ENCODE peak calls at places on chromosomes 4 and X, in ten cellular contexts. One of them, this sample, is unnamed.

GRCh38 chrX:46575586-46575985 is 2.0 kb downstream of the CHST7 start:
- DNase-seq in T-helper 2 cell: no peak
- DNase-seq in NCI-H2081: no peak
- DNase-seq in NCI-H345: no peak
- DNase-seq in cardiac muscle cell: no peak
- DNase-seq in T-cell: no peak
- DNase-seq in iris pigment epithelial cell: no peak
- DNase-seq in AG08396: no peak
- DNase-seq in stimulated activated CD4-positive, alpha-beta T cell treated with anti-CD3 and anti-CD28 coated beads, Interleukin-12 subunit alpha, Interleukin-12 subunit beta, amount 100 ng/mL, for 24 hours: no peak
- DNase-seq in islet precursor cell: no peak
- DNase-seq in this sample: no peak

GRCh38 chr4:123077330-123077729 is 154.9 kb upstream of the NUDT6 start:
- DNase-seq in AG08396: no peak
- DNase-seq in cardiac muscle cell: no peak
- DNase-seq in T-helper 2 cell: no peak
- DNase-seq in islet precursor cell: no peak
- DNase-seq in iris pigment epithelial cell: no peak
- DNase-seq in NCI-H2081: no peak
- DNase-seq in T-cell: no peak
- DNase-seq in stimulated activated CD4-positive, alpha-beta T cell treated with anti-CD3 and anti-CD28 coated beads, Interleukin-12 subunit alpha, Interleukin-12 subunit beta, amount 100 ng/mL, for 24 hours: no peak
- DNase-seq in NCI-H345: no peak
- DNase-seq in this sample: no peak

GRCh38 chr4:151810476-151810875 is 49.7 kb upstream of the GATB start:
- DNase-seq in stimulated activated CD4-positive, alpha-beta T cell treated with anti-CD3 and anti-CD28 coated beads, Interleukin-12 subunit alpha, Interleukin-12 subunit beta, amount 100 ng/mL, for 24 hours: no peak
- DNase-seq in AG08396: no peak
- DNase-seq in islet precursor cell: no peak
- DNase-seq in NCI-H2081: no peak
- DNase-seq in T-cell: no peak
- DNase-seq in cardiac muscle cell: no peak
- DNase-seq in iris pigment epithelial cell: no peak
- DNase-seq in NCI-H345: no peak
- DNase-seq in T-helper 2 cell: no peak
- DNase-seq in this sample: no peak

GRCh38 chr4:165464813-165465381 is 86.1 kb downstream of the CPE start:
- DNase-seq in islet precursor cell: no peak
- DNase-seq in iris pigment epithelial cell: peak
- DNase-seq in T-helper 2 cell: no peak
- DNase-seq in NCI-H345: peak
- DNase-seq in T-cell: no peak
- DNase-seq in stimulated activated CD4-positive, alpha-beta T cell treated with anti-CD3 and anti-CD28 coated beads, Interleukin-12 subunit alpha, Interleukin-12 subunit beta, amount 100 ng/mL, for 24 hours: no peak
- DNase-seq in cardiac muscle cell: peak
- DNase-seq in NCI-H2081: peak
- DNase-seq in AG08396: peak
- DNase-seq in this sample: peak

GRCh38 chrX:150291014-150291413 is 72.1 kb upstream of the MAMLD1 start:
- DNase-seq in T-helper 2 cell: no peak
- DNase-seq in stimulated activated CD4-positive, alpha-beta T cell treated with anti-CD3 and anti-CD28 coated beads, Interleukin-12 subunit alpha, Interleukin-12 subunit beta, amount 100 ng/mL, for 24 hours: no peak
- DNase-seq in NCI-H345: no peak
- DNase-seq in T-cell: no peak
- DNase-seq in cardiac muscle cell: no peak
- DNase-seq in iris pigment epithelial cell: no peak
- DNase-seq in NCI-H2081: no peak
- DNase-seq in islet precursor cell: peak
- DNase-seq in AG08396: no peak
- DNase-seq in this sample: no peak

GRCh38 chr4:145934434-145935047 is 4.1 kb downstream of the ZNF827 start:
- DNase-seq in AG08396: no peak
- DNase-seq in T-helper 2 cell: no peak
- DNase-seq in stimulated activated CD4-positive, alpha-beta T cell treated with anti-CD3 and anti-CD28 coated beads, Interleukin-12 subunit alpha, Interleukin-12 subunit beta, amount 100 ng/mL, for 24 hours: no peak
- DNase-seq in cardiac muscle cell: peak
- DNase-seq in islet precursor cell: no peak
- DNase-seq in iris pigment epithelial cell: no peak
- DNase-seq in NCI-H345: no peak
- DNase-seq in T-cell: no peak
- DNase-seq in NCI-H2081: no peak
- DNase-seq in this sample: no peak

GRCh38 chr4:139655116-139655515 is 10.5 kb upstream of the MGST2 start:
- DNase-seq in islet precursor cell: peak
- DNase-seq in iris pigment epithelial cell: peak
- DNase-seq in cardiac muscle cell: peak
- DNase-seq in T-cell: no peak
- DNase-seq in AG08396: no peak
- DNase-seq in NCI-H345: peak
- DNase-seq in stimulated activated CD4-positive, alpha-beta T cell treated with anti-CD3 and anti-CD28 coated beads, Interleukin-12 subunit alpha, Interleukin-12 subunit beta, amount 100 ng/mL, for 24 hours: no peak
- DNase-seq in NCI-H2081: peak
- DNase-seq in T-helper 2 cell: no peak
- DNase-seq in this sample: peak

GRCh38 chrX:106917830-106918500 is 2.2 kb upstream of the CLDN2 start:
- DNase-seq in NCI-H2081: peak
- DNase-seq in NCI-H345: no peak
- DNase-seq in iris pigment epithelial cell: peak
- DNase-seq in T-cell: peak
- DNase-seq in AG08396: no peak
- DNase-seq in cardiac muscle cell: no peak
- DNase-seq in stimulated activated CD4-positive, alpha-beta T cell treated with anti-CD3 and anti-CD28 coated beads, Interleukin-12 subunit alpha, Interleukin-12 subunit beta, amount 100 ng/mL, for 24 hours: no peak
- DNase-seq in islet precursor cell: no peak
- DNase-seq in T-helper 2 cell: no peak
- DNase-seq in this sample: peak

GRCh38 chrX:100880368-100880767 is 6.2 kb upstream of the NOX1 start:
- DNase-seq in stimulated activated CD4-positive, alpha-beta T cell treated with anti-CD3 and anti-CD28 coated beads, Interleukin-12 subunit alpha, Interleukin-12 subunit beta, amount 100 ng/mL, for 24 hours: no peak
- DNase-seq in iris pigment epithelial cell: no peak
- DNase-seq in NCI-H2081: peak
- DNase-seq in cardiac muscle cell: no peak
- DNase-seq in T-helper 2 cell: no peak
- DNase-seq in AG08396: no peak
- DNase-seq in NCI-H345: no peak
- DNase-seq in islet precursor cell: no peak
- DNase-seq in T-cell: no peak
- DNase-seq in this sample: no peak

GRCh38 chrX:72253686-72254085 is 14.9 kb upstream of the ERCC6L start:
- DNase-seq in stimulated activated CD4-positive, alpha-beta T cell treated with anti-CD3 and anti-CD28 coated beads, Interleukin-12 subunit alpha, Interleukin-12 subunit beta, amount 100 ng/mL, for 24 hours: no peak
- DNase-seq in NCI-H2081: no peak
- DNase-seq in T-cell: no peak
- DNase-seq in cardiac muscle cell: no peak
- DNase-seq in iris pigment epithelial cell: no peak
- DNase-seq in AG08396: no peak
- DNase-seq in NCI-H345: no peak
- DNase-seq in islet precursor cell: no peak
- DNase-seq in T-helper 2 cell: no peak
- DNase-seq in this sample: no peak

GRCh38 chr4:155777971-155778710 is 19.3 kb downstream of the GUCY1B1 start:
- DNase-seq in NCI-H345: no peak
- DNase-seq in NCI-H2081: no peak
- DNase-seq in islet precursor cell: no peak
- DNase-seq in cardiac muscle cell: no peak
- DNase-seq in iris pigment epithelial cell: peak
- DNase-seq in T-helper 2 cell: no peak
- DNase-seq in T-cell: no peak
- DNase-seq in AG08396: peak
- DNase-seq in stimulated activated CD4-positive, alpha-beta T cell treated with anti-CD3 and anti-CD28 coated beads, Interleukin-12 subunit alpha, Interleukin-12 subunit beta, amount 100 ng/mL, for 24 hours: no peak
- DNase-seq in this sample: no peak

GRCh38 chr4:86331362-86331761 is 28.5 kb downstream of the MAPK10 start:
- DNase-seq in AG08396: no peak
- DNase-seq in T-cell: no peak
- DNase-seq in islet precursor cell: no peak
- DNase-seq in iris pigment epithelial cell: no peak
- DNase-seq in T-helper 2 cell: no peak
- DNase-seq in NCI-H345: no peak
- DNase-seq in stimulated activated CD4-positive, alpha-beta T cell treated with anti-CD3 and anti-CD28 coated beads, Interleukin-12 subunit alpha, Interleukin-12 subunit beta, amount 100 ng/mL, for 24 hours: no peak
- DNase-seq in cardiac muscle cell: no peak
- DNase-seq in NCI-H2081: no peak
- DNase-seq in this sample: no peak

GRCh38 chr4:25799522-25799921 is 63.3 kb downstream of the SEL1L3 start:
- DNase-seq in NCI-H2081: no peak
- DNase-seq in AG08396: no peak
- DNase-seq in islet precursor cell: no peak
- DNase-seq in iris pigment epithelial cell: no peak
- DNase-seq in T-helper 2 cell: no peak
- DNase-seq in T-cell: no peak
- DNase-seq in cardiac muscle cell: no peak
- DNase-seq in NCI-H345: no peak
- DNase-seq in stimulated activated CD4-positive, alpha-beta T cell treated with anti-CD3 and anti-CD28 coated beads, Interleukin-12 subunit alpha, Interleukin-12 subunit beta, amount 100 ng/mL, for 24 hours: no peak
- DNase-seq in this sample: no peak

GRCh38 chr4:6529021-6529420 is 46.0 kb upstream of the MAN2B2 start:
- DNase-seq in T-cell: no peak
- DNase-seq in NCI-H345: no peak
- DNase-seq in NCI-H2081: no peak
- DNase-seq in stimulated activated CD4-positive, alpha-beta T cell treated with anti-CD3 and anti-CD28 coated beads, Interleukin-12 subunit alpha, Interleukin-12 subunit beta, amount 100 ng/mL, for 24 hours: no peak
- DNase-seq in T-helper 2 cell: no peak
- DNase-seq in cardiac muscle cell: no peak
- DNase-seq in iris pigment epithelial cell: no peak
- DNase-seq in AG08396: no peak
- DNase-seq in islet precursor cell: no peak
- DNase-seq in this sample: no peak

GRCh38 chrX:51834076-51834475 is 59.3 kb upstream of the MAGED1 start:
- DNase-seq in cardiac muscle cell: no peak
- DNase-seq in AG08396: no peak
- DNase-seq in T-cell: no peak
- DNase-seq in iris pigment epithelial cell: no peak
- DNase-seq in stimulated activated CD4-positive, alpha-beta T cell treated with anti-CD3 and anti-CD28 coated beads, Interleukin-12 subunit alpha, Interleukin-12 subunit beta, amount 100 ng/mL, for 24 hours: no peak
- DNase-seq in islet precursor cell: no peak
- DNase-seq in T-helper 2 cell: no peak
- DNase-seq in NCI-H345: no peak
- DNase-seq in NCI-H2081: no peak
- DNase-seq in this sample: no peak

GRCh38 chr4:31234494-31234893 is 514.3 kb downstream of the PCDH7 start:
- DNase-seq in AG08396: no peak
- DNase-seq in NCI-H2081: no peak
- DNase-seq in cardiac muscle cell: no peak
- DNase-seq in stimulated activated CD4-positive, alpha-beta T cell treated with anti-CD3 and anti-CD28 coated beads, Interleukin-12 subunit alpha, Interleukin-12 subunit beta, amount 100 ng/mL, for 24 hours: no peak
- DNase-seq in T-helper 2 cell: no peak
- DNase-seq in iris pigment epithelial cell: peak
- DNase-seq in islet precursor cell: peak
- DNase-seq in NCI-H345: no peak
- DNase-seq in T-cell: no peak
- DNase-seq in this sample: no peak

GRCh38 chr4:158571736-158572135 is 50.1 kb downstream of the RXFP1 start:
- DNase-seq in T-cell: no peak
- DNase-seq in AG08396: no peak
- DNase-seq in NCI-H345: no peak
- DNase-seq in NCI-H2081: no peak
- DNase-seq in iris pigment epithelial cell: no peak
- DNase-seq in cardiac muscle cell: no peak
- DNase-seq in T-helper 2 cell: no peak
- DNase-seq in islet precursor cell: no peak
- DNase-seq in stimulated activated CD4-positive, alpha-beta T cell treated with anti-CD3 and anti-CD28 coated beads, Interleukin-12 subunit alpha, Interleukin-12 subunit beta, amount 100 ng/mL, for 24 hours: no peak
- DNase-seq in this sample: no peak

GRCh38 chr4:97309111-97309510 is 834.2 kb downstream of the STPG2 start:
- DNase-seq in iris pigment epithelial cell: no peak
- DNase-seq in T-cell: no peak
- DNase-seq in cardiac muscle cell: no peak
- DNase-seq in stimulated activated CD4-positive, alpha-beta T cell treated with anti-CD3 and anti-CD28 coated beads, Interleukin-12 subunit alpha, Interleukin-12 subunit beta, amount 100 ng/mL, for 24 hours: no peak
- DNase-seq in islet precursor cell: no peak
- DNase-seq in T-helper 2 cell: no peak
- DNase-seq in NCI-H2081: no peak
- DNase-seq in NCI-H345: no peak
- DNase-seq in AG08396: no peak
- DNase-seq in this sample: no peak

GRCh38 chr4:123599920-123600394 is 203.4 kb downstream of the SPRY1 start:
- DNase-seq in islet precursor cell: peak
- DNase-seq in cardiac muscle cell: peak
- DNase-seq in NCI-H345: peak
- DNase-seq in T-helper 2 cell: no peak
- DNase-seq in AG08396: no peak
- DNase-seq in stimulated activated CD4-positive, alpha-beta T cell treated with anti-CD3 and anti-CD28 coated beads, Interleukin-12 subunit alpha, Interleukin-12 subunit beta, amount 100 ng/mL, for 24 hours: no peak
- DNase-seq in T-cell: peak
- DNase-seq in iris pigment epithelial cell: peak
- DNase-seq in NCI-H2081: peak
- DNase-seq in this sample: peak

GRCh38 chr4:40516651-40517050 is 113.0 kb downstream of the RBM47 start:
- DNase-seq in cardiac muscle cell: no peak
- DNase-seq in NCI-H2081: no peak
- DNase-seq in NCI-H345: no peak
- DNase-seq in islet precursor cell: no peak
- DNase-seq in T-helper 2 cell: no peak
- DNase-seq in T-cell: no peak
- DNase-seq in stimulated activated CD4-positive, alpha-beta T cell treated with anti-CD3 and anti-CD28 coated beads, Interleukin-12 subunit alpha, Interleukin-12 subunit beta, amount 100 ng/mL, for 24 hours: no peak
- DNase-seq in AG08396: no peak
- DNase-seq in iris pigment epithelial cell: no peak
- DNase-seq in this sample: no peak